ENCODE peak calls at places on chromosomes 5 and 9, in seven cellular contexts. K is stomach; L is lower lobe of right lung; C is right cardiac atrium; H is uterus; D is psoas muscle; M is CD8-positive, alpha-beta memory T cell. Y is an unnamed sample.

GRCh38 chr5:141904551-141904950 is 19.1 kb upstream of the DELE1 start:
- DNase-seq in H (no peak), L (no peak), M (no peak), K (no peak), C (no peak), D (no peak), Y (no peak)

GRCh38 chr9:130343445-130343918 is 77.9 kb downstream of the HMCN2 start:
- DNase-seq in M (no peak), L (no peak), D (no peak), H (no peak), C (no peak), K (no peak), Y (no peak)

GRCh38 chr9:3971391-3972082 is 328.3 kb downstream of the GLIS3 start:
- DNase-seq in L (no peak), M (no peak), C (no peak), D (no peak), K (no peak), H (no peak), Y (no peak)

GRCh38 chr5:100479079-100479688 is 56.0 kb upstream of the FAM174A start:
- DNase-seq in K (no peak), C (no peak), H (no peak), D (no peak), L (no peak), M (no peak), Y (no peak)

GRCh38 chr9:133006731-133007352 is 24.0 kb upstream of the GTF3C5 start:
- DNase-seq in C (no peak), D (no peak), M (no peak), L (no peak), K (no peak), H (no peak), Y (no peak)

GRCh38 chr5:159099049-159099760 is 511 bp downstream of the EBF1 start:
- DNase-seq in D (peak; percentile 42), M (peak; percentile 24), L (peak; percentile 48), K (no peak), C (peak; percentile 36), H (peak; percentile 39), Y (peak; percentile 66)

GRCh38 chr5:158162026-158162425 is 303.1 kb upstream of the CLINT1 start:
- DNase-seq in H (no peak), L (no peak), M (no peak), D (no peak), K (no peak), C (no peak), Y (no peak)

GRCh38 chr5:142316681-142317080 is 8.1 kb downstream of the SPRY4 start:
- DNase-seq in H (no peak), D (no peak), M (no peak), K (no peak), L (no peak), C (no peak), Y (no peak)

GRCh38 chr9:14247577-14247976 is 66.4 kb downstream of the NFIB start:
- DNase-seq in M (no peak), L (no peak), C (no peak), K (no peak), D (no peak), H (no peak), Y (no peak)

GRCh38 chr9:117835798-117836197 is 131.6 kb downstream of the TLR4 start:
- DNase-seq in H (no peak), K (no peak), C (no peak), D (no peak), M (no peak), L (no peak), Y (no peak)

GRCh38 chr9:117574099-117574498 is 130.1 kb upstream of the TLR4 start:
- DNase-seq in D (no peak), K (no peak), C (no peak), H (no peak), L (no peak), M (no peak), Y (no peak)

GRCh38 chr5:56673171-56673570 is 142.2 kb upstream of the MAP3K1 start:
- DNase-seq in K (no peak), H (no peak), L (no peak), D (no peak), C (no peak), M (no peak), Y (no peak)

GRCh38 chr5:62577488-62577887 is 1.1 kb upstream of the LRRC70 start:
- DNase-seq in H (no peak), K (no peak), M (no peak), C (no peak), D (no peak), L (no peak), Y (no peak)

GRCh38 chr5:143177263-143177994 is 226.1 kb downstream of the NR3C1 start:
- DNase-seq in K (peak; percentile 65), L (no peak), D (no peak), M (no peak), H (no peak), C (no peak), Y (no peak)

GRCh38 chr5:168676499-168676898 is 97.3 kb upstream of the PANK3 start:
- DNase-seq in D (no peak), H (no peak), L (no peak), K (no peak), M (no peak), C (no peak), Y (no peak)

GRCh38 chr9:125659954-125660353 is 47.1 kb downstream of the MAPKAP1 start:
- DNase-seq in K (no peak), D (no peak), M (no peak), H (no peak), C (no peak), L (no peak), Y (no peak)

GRCh38 chr5:25119654-25120053 is 474.9 kb upstream of the CDH10 start:
- DNase-seq in K (no peak), D (no peak), L (no peak), C (no peak), M (no peak), H (no peak), Y (no peak)

GRCh38 chr9:85510830-85511504 is 230.8 kb downstream of the AGTPBP1 start:
- DNase-seq in H (no peak), M (no peak), K (no peak), D (no peak), L (no peak), C (peak; percentile 45), Y (no peak)

GRCh38 chr9:116574027-116574679 is 113.0 kb upstream of the TRIM32 start:
- DNase-seq in C (no peak), K (peak; percentile 50), H (no peak), D (no peak), L (no peak), M (no peak), Y (no peak)

GRCh38 chr9:105296445-105296844 is 52.0 kb downstream of the SLC44A1 start:
- DNase-seq in M (no peak), H (no peak), C (no peak), D (no peak), L (no peak), K (no peak), Y (no peak)

GRCh38 chr9:105295151-105295550 is 50.7 kb downstream of the SLC44A1 start:
- DNase-seq in L (no peak), M (no peak), C (no peak), H (no peak), D (no peak), K (no peak), Y (no peak)

GRCh38 chr9:105297442-105298097 is 53.1 kb downstream of the SLC44A1 start:
- DNase-seq in H (no peak), M (no peak), D (no peak), K (no peak), C (no peak), L (no peak), Y (no peak)

GRCh38 chr9:105295986-105296385 is 51.5 kb downstream of the SLC44A1 start:
- DNase-seq in D (no peak), M (no peak), H (no peak), L (no peak), K (no peak), C (no peak), Y (no peak)

DNA sequence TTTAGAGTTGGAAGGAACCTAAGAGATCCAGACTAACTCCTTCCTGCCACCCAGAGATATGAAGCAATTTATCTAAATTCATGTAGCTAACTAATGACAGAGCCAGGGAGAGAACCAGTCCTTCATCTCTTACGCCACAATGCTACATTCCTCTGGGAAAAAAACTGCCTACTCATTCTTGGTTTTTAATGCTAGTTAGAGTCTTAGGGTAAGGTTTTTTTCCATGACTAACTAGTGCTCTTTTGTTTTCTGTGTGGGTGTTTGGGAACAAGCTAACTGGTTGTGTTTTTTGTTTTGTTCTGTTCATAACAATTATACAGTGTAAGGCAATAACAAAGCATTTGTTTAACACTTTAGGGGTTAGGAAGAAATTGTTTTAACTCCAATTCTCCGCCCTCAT is 52.4 kb downstream of the SLC44A1 start:
- DNase-seq in D (no peak), L (no peak), H (no peak), M (no peak), K (no peak), C (no peak), Y (no peak)
- H3K27ac ChIP-seq in D (no peak overlapping the region), L (no peak overlapping the region), H (peak overlapping the region; percentile 43), M (no peak overlapping the region), K (peak overlapping the region; percentile 64), C (no peak overlapping the region), Y (no peak overlapping the region)

GRCh38 chr9:690517-691111 is 150.9 kb upstream of the DMRT1 start:
- DNase-seq in D (no peak), L (no peak), H (no peak), M (no peak), K (no peak), C (no peak), Y (no peak)
- H3K4me1 ChIP-seq in D (peaks cover 45% of the 10 kb centered on the region), L (peaks cover 20% of the 10 kb centered on the region), H (peaks cover 18% of the 10 kb centered on the region), M (no peaks in the 10 kb centered on the region), K (peaks cover 51% of the 10 kb centered on the region), C (peaks cover 17% of the 10 kb centered on the region), Y (peaks cover 29% of the 10 kb centered on the region)

DNA sequence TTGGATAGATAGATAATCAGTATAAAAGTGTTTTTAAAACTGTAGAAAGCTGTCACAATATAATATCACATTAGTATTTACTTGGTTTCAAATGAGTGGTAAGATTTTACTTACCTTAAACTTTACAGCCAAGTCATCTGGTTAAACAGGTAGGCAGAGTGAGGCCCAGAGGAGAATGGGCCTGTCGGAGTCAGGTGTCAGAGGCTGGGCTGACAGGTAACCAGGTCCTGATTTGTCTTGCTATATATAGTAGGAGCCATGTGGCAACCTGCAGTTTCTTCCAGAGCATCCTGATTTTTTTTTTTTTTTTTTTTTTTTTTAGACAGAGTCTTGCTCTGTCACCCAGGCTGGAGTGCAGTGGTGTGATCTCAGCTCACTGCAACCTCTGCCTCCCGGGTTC is 24.4 kb downstream of the PPARGC1B start:
- DNase-seq in L (no peak), C (no peak), K (no peak), H (no peak), D (no peak), M (no peak), Y (no peak)
- H3K4me3 ChIP-seq in L (no peak overlapping the region), C (no peak overlapping the region), K (no peak overlapping the region), H (no peak overlapping the region), D (no peak overlapping the region), M (no peak overlapping the region), Y (no peak overlapping the region)

DNA sequence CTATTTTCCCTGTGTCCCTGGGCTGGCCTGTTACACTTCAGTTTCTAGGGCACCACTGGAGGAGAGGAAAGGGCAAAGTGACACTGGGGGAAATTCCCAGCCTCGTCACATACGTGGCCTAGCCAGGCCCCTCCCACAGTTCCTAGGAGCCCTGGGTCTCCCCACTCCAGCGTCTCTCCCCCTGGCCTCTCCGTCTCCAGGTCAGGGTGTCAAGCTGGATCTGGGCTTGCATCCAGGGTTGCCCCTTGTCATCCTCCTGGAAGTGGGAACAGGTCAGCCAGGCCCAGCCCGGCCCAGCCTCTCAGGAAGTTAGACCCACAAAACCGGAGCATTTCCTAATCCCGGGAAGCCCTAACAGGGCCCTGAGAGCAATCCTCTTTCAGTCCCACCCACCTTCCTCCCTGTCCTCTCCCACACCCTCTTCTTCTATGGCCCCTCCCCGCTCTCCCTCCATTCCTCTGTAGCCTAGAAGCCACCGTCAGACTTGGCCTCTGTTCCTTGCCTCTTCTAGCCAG is 4.7 kb upstream of the TNIP1 start:
- DNase-seq in H (peak; percentile 71), M (peak; percentile 37), L (peak; percentile 67), C (peak; percentile 78), K (peak; percentile 68), D (peak; percentile 55), Y (peak; percentile 79)
- H3K27ac ChIP-seq in H (peak overlapping the region; percentile 74), M (peak overlapping the region; percentile 19), L (peak overlapping the region; percentile 98), C (peak overlapping the region; percentile 88), K (peak overlapping the region; percentile 75), D (peak overlapping the region; percentile 67), Y (peak overlapping the region; percentile 65)